ENCODE peak calls at places on chromosome 13, in ten cellular contexts. A is transverse colon, K is tibial nerve, W is A549, T is sigmoid colon, I is stomach, L is ovary, D is K562, B is upper lobe of left lung, O is suprapubic skin. S is an unnamed sample. For H3K4me1, the result is how much of the 10 kb centered on the place peaks cover.

GRCh38 chr13:54486421-54487166 is 1458.0 kb downstream of the OLFM4 start:
- DNase-seq in L (no peak), T (no peak), D (no peak), O (no peak), K (no peak), W (no peak), A (no peak), B (no peak), I (no peak), S (no peak)

GRCh38 chr13:89455741-89456140 is 1784.6 kb downstream of the SLITRK5 start:
- DNase-seq in O (no peak), B (no peak), K (no peak), D (no peak), A (no peak), T (no peak), W (no peak), I (no peak), L (no peak), S (no peak)

GRCh38 chr13:112067871-112068305 is 939 bp downstream of the SOX1 start:
- DNase-seq in I (no peak), O (no peak), K (no peak), A (no peak), D (no peak), W (no peak), B (peak), L (no peak), T (no peak), S (peak)

GRCh38 chr13:106376411-106377112 is 158.9 kb downstream of the EFNB2 start:
- DNase-seq in O (no peak), A (no peak), I (peak), D (no peak), K (no peak), W (peak), T (peak), B (no peak), L (no peak), S (no peak)

GRCh38 chr13:22738357-22738756 is 442.4 kb upstream of the SGCG start:
- DNase-seq in K (no peak), A (no peak), O (no peak), W (no peak), I (no peak), D (no peak), T (no peak), L (no peak), B (no peak), S (no peak)

GRCh38 chr13:77836423-77836822 is 82.2 kb downstream of the EDNRB start:
- DNase-seq in L (no peak), O (no peak), B (no peak), I (no peak), K (no peak), T (no peak), D (no peak), W (no peak), A (no peak), S (no peak)

GRCh38 chr13:54852831-54853230 is 1824.2 kb downstream of the OLFM4 start:
- DNase-seq in A (no peak), W (no peak), O (no peak), B (no peak), D (no peak), T (no peak), L (no peak), K (no peak), I (no peak), S (no peak)

GRCh38 chr13:43196171-43196611 is 172.8 kb downstream of the DNAJC15 start:
- DNase-seq in T (peak), B (no peak), W (no peak), A (no peak), I (no peak), D (no peak), K (no peak), O (no peak), L (peak), S (no peak)

GRCh38 chr13:101416181-101417042 is at the start of gene NALCN:
- DNase-seq in O (peak), A (no peak), L (peak), I (no peak), K (no peak), D (no peak), T (no peak), B (peak), W (peak), S (peak)

GRCh38 chr13:52428295-52428694 is 22.1 kb downstream of the VPS36 start:
- DNase-seq in A (no peak), T (no peak), B (no peak), O (no peak), I (peak), K (no peak), L (no peak), D (no peak), W (no peak), S (no peak)

GRCh38 chr13:80048802-80049201 is 292.1 kb downstream of the SPRY2 start:
- DNase-seq in I (peak), O (peak), T (peak), D (peak), A (peak), K (peak), W (peak), B (no peak), L (peak), S (peak)

GRCh38 chr13:109790951-109791605 is 4.7 kb upstream of the IRS2 start:
- DNase-seq in W (no peak), K (no peak), L (no peak), O (no peak), D (peak), A (peak), B (no peak), I (no peak), T (no peak), S (peak)

GRCh38 chr13:111122056-111122455 is 6.9 kb downstream of the ARHGEF7 start:
- DNase-seq in O (no peak), I (no peak), W (no peak), K (no peak), A (no peak), B (peak), T (no peak), L (no peak), D (no peak), S (no peak)

GRCh38 chr13:89695343-89696257 is 1651.9 kb upstream of the MIR17HG start:
- DNase-seq in L (no peak), I (peak), K (no peak), W (peak), D (no peak), T (no peak), A (peak), O (no peak), B (no peak), S (no peak)

GRCh38 chr13:112968910-112969691 is at the start of gene MCF2L:
- DNase-seq in A (peak), O (peak), D (no peak), T (peak), L (peak), K (no peak), I (peak), B (peak), W (peak), S (no peak)

GRCh38 chr13:72953391-72953960 is 105.3 kb upstream of the KLF5 start:
- DNase-seq in T (no peak), K (no peak), O (no peak), D (no peak), B (no peak), I (peak), L (no peak), A (peak), W (no peak), S (no peak)

GRCh38 chr13:51832471-51833152 is 12.4 kb downstream of the TMEM272 start:
- DNase-seq in T (no peak), L (no peak), D (peak), A (peak), W (peak), I (no peak), B (no peak), O (no peak), K (no peak), S (no peak)

GRCh38 chr13:50911051-50911690 is 1.6 kb downstream of the RNASEH2B start:
- DNase-seq in I (no peak), D (peak), T (no peak), W (no peak), B (no peak), L (no peak), K (no peak), O (no peak), A (no peak), S (no peak)

GRCh38 chr13:20609145-20609544 is 42.2 kb downstream of the IFT88 start:
- DNase-seq in B (no peak), O (no peak), A (no peak), L (no peak), K (no peak), I (no peak), D (no peak), T (no peak), W (no peak), S (no peak)

GRCh38 chr13:113670541-113670940 is 3.5 kb downstream of the GRK1 start:
- DNase-seq in B (peak), L (no peak), I (peak), T (peak), O (no peak), K (no peak), D (no peak), W (no peak), A (peak), S (no peak)

GRCh38 chr13:54185785-54186184 is 1157.2 kb downstream of the OLFM4 start:
- DNase-seq in I (no peak), O (no peak), L (no peak), T (no peak), K (no peak), D (no peak), W (no peak), B (no peak), A (no peak), S (no peak)

GRCh38 chr13:48265217-48265815 is 32.3 kb downstream of the ITM2B start:
- DNase-seq in D (no peak), B (no peak), L (no peak), A (peak), T (no peak), K (no peak), O (no peak), W (no peak), I (no peak), S (no peak)

GRCh38 chr13:64234255-64234654 is 2818.6 kb upstream of the PCDH20 start:
- DNase-seq in T (no peak), W (no peak), D (no peak), A (no peak), K (no peak), B (no peak), L (no peak), I (no peak), O (no peak), S (no peak)

GRCh38 chr13:68160466-68160865 is 930.3 kb upstream of the PCDH9 start:
- DNase-seq in D (no peak), B (no peak), T (no peak), A (no peak), K (no peak), I (no peak), L (no peak), O (no peak), W (no peak), S (no peak)

GRCh38 chr13:21686761-21687391 is 16.0 kb downstream of the FGF9 start:
- DNase-seq in W (no peak), O (no peak), I (no peak), L (no peak), T (no peak), K (no peak), B (no peak), D (no peak), A (no peak), S (no peak)

GRCh38 chr13:48595330-48596127 is 58.2 kb upstream of the CYSLTR2 start:
- DNase-seq in T (peak), O (no peak), A (peak), I (peak), D (peak), L (peak), B (no peak), W (peak), K (no peak), S (peak)

GRCh38 chr13:22210134-22210930 is 539.5 kb downstream of the FGF9 start:
- DNase-seq in D (no peak), I (no peak), W (no peak), A (no peak), B (peak), K (no peak), O (no peak), T (no peak), L (no peak), S (no peak)

GRCh38 chr13:33493672-33494365 is 208.3 kb upstream of the STARD13 start:
- DNase-seq in W (no peak), D (no peak), A (no peak), B (no peak), L (no peak), O (no peak), K (no peak), T (no peak), I (no peak), S (no peak)

GRCh38 chr13:59358014-59358413 is 805.7 kb downstream of the DIAPH3 start:
- DNase-seq in K (no peak), W (no peak), D (no peak), O (no peak), T (no peak), A (no peak), L (no peak), B (no peak), I (no peak), S (no peak)

GRCh38 chr13:107020393-107020792 is 452.5 kb upstream of the ARGLU1 start:
- DNase-seq in A (no peak), O (no peak), L (no peak), T (no peak), I (no peak), D (no peak), K (no peak), W (no peak), B (no peak), S (no peak)

GRCh38 chr13:95644611-95645052 is at the start of gene DZIP1:
- DNase-seq in O (peak), T (peak), B (peak), W (peak), L (peak), I (peak), A (peak), D (no peak), K (peak), S (no peak)

GRCh38 chr13:97257800-97258799 is 36.0 kb downstream of the MBNL2 start:
- DNase-seq in O (peak), A (no peak), K (no peak), W (peak), D (peak), I (no peak), B (no peak), T (peak), L (no peak), S (no peak)

GRCh38 chr13:49110122-49110831 is 109.9 kb upstream of the MLNR start:
- DNase-seq in O (peak), B (no peak), T (peak), K (peak), W (peak), L (peak), A (peak), D (peak), I (peak), S (peak)

GRCh38 chr13:77330009-77330471 is 3.1 kb upstream of the MYCBP2 start:
- DNase-seq in I (no peak), W (no peak), A (no peak), T (no peak), O (no peak), B (no peak), D (no peak), K (no peak), L (no peak), S (no peak)

GRCh38 chr13:42395066-42395821 is 123.3 kb downstream of the AKAP11 start:
- DNase-seq in T (no peak), O (no peak), W (no peak), I (no peak), D (no peak), B (peak), A (no peak), L (no peak), K (no peak), S (no peak)

GRCh38 chr13:93767917-93768422 is 541.4 kb downstream of the GPC6 start:
- DNase-seq in D (no peak), W (no peak), O (no peak), L (no peak), B (no peak), T (no peak), A (no peak), K (no peak), I (no peak), S (no peak)
- H3K4me1 ChIP-seq in D (under half), W (under half), O (under half), L (under half), B (under half), T (under half), A (under half), K (under half), I (under half), S (under half)

DNA sequence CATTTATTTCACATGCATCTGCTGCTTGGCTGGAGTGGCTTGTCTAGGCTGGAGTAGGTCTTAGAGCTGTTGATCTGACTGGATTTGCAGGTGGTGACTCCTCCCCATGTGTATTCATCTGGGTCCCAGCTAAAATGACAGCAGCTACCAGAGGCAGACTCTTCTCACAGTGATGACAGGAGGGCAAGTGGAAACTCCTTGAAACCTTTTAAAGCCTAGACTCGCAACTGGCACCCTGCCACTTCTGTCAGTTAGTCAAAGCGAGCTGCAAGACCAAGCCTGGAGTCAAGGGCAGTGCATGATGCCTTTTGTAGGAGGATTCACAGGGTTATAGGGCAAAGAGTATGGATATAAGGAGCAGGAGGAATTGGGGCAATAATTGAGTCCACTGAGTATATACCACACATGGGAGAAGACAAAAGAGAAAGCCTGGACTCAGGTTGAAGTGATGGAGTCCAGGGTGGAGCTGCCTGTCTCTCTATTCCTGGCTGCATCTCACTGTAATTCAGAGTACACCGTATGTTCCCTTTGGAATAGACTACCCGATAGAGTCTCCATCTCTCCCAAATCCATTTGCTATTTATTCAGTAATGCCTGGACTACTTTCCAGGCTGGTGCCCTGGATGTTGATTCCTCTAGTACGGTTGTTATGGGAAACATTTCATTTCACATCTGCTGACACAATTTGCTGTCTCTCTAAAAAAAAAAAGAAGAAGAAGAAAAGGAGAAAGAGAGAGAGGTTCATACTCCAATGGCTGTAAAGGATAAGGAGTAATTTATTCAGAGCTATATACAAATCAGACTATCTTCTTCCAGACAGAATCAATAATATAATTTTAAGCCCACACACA is 65.5 kb downstream of the TEX26 start:
- DNase-seq in T (no peak), K (no peak), A (no peak), I (no peak), O (no peak), D (no peak), L (no peak), W (no peak), B (no peak), S (peak)
- TF ChIP-seq EP300 in T (no peak), K (no peak), A (no peak), I (no peak), O (no peak), D (no peak), L (no peak), W (no peak), B (no peak), S (no peak)

DNA sequence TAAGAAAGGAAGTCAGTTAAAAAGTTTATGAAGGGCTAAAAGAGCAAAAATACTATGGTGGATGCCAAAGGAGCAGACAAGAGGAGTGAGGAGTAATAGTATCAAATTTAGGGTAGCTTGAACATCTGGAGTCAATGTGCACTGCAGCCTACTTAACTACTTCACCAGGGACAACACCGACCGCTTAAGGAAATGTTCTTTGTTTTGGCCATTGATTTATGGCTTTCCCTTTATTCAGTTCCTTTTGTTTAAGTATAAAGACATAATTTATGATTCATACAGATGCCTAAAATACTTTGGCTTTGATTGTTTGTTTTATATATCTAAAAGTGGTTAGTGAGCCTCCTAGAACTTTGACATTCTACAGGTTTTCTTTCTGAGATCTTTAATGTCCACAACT is 276.3 kb upstream of the PRR20A start:
- DNase-seq in W (no peak), L (no peak), I (no peak), T (no peak), K (no peak), D (no peak), O (no peak), B (no peak), A (no peak), S (no peak)
- TF ChIP-seq POLR2A in W (no peak), L (no peak), I (no peak), T (no peak), K (no peak), D (no peak), O (no peak), B (no peak), A (no peak), S (no peak)

GRCh38 chr13:98972059-98972458 is 5.8 kb downstream of the DOCK9 start:
- DNase-seq in O (no peak), K (no peak), A (no peak), I (no peak), W (no peak), D (no peak), L (no peak), T (no peak), B (no peak), S (no peak)
- H3K4me1 ChIP-seq in O (half or more), K (under half), A (under half), I (under half), W (under half), D (under half), L (under half), T (under half), B (under half), S (half or more)

GRCh38 chr13:27534976-27535370 is 84.6 kb upstream of the MTIF3 start:
- DNase-seq in D (no peak), A (no peak), I (no peak), T (no peak), W (no peak), B (no peak), L (no peak), K (no peak), O (no peak), S (no peak)
- TF ChIP-seq EP300 in D (no peak), A (no peak), I (no peak), T (no peak), W (no peak), B (no peak), L (no peak), K (no peak), O (no peak), S (no peak)

GRCh38 chr13:30388401-30389283 is 33.7 kb upstream of the UBE2L5 start:
- DNase-seq in L (peak), B (no peak), O (no peak), T (peak), D (no peak), I (no peak), A (no peak), K (no peak), W (no peak), S (no peak)
- TF ChIP-seq POLR2A in L (no peak), B (no peak), O (no peak), T (no peak), D (no peak), I (no peak), A (no peak), K (no peak), W (no peak), S (no peak)

GRCh38 chr13:35502456-35502855 is 26.0 kb upstream of the MAB21L1 start:
- DNase-seq in W (no peak), D (no peak), T (no peak), K (no peak), B (no peak), O (no peak), A (no peak), L (no peak), I (no peak), S (no peak)

GRCh38 chr13:35499131-35500051 is 22.9 kb upstream of the MAB21L1 start:
- DNase-seq in L (no peak), W (no peak), O (no peak), D (no peak), I (no peak), T (no peak), A (no peak), K (no peak), B (no peak), S (no peak)

GRCh38 chr13:35496761-35497386 is 20.4 kb upstream of the MAB21L1 start:
- DNase-seq in I (no peak), B (no peak), T (no peak), L (no peak), K (no peak), W (no peak), A (no peak), O (no peak), D (no peak), S (no peak)

GRCh38 chr13:35501721-35502235 is 25.3 kb upstream of the MAB21L1 start:
- DNase-seq in B (no peak), W (no peak), L (no peak), A (no peak), K (no peak), I (no peak), O (no peak), T (no peak), D (no peak), S (no peak)

DNA sequence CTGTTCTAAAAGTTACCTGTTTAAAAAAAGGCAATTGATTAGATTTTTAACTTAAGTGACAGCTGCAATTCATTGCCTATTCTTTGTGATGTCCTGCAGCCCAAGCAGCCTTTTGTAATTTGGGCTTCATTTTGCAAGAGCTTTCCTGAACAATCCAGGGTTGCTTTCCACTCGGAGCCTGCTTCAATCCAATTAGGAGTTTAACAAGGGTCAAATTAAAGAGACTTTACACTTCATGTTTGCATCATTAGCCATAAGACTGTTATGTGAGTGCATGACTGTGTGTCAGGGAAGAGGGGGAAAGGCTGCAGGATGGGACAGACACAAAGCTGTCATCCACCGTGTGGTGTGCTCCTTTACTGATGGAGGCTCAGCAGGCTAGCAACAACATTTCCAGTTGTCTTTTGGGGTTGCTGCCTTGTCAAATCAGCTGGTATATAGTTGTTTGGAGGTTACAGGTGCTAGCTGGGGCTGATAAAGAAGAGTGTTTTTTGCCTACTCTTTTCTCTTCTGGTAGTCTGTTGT is 23.6 kb upstream of the MAB21L1 start:
- DNase-seq in B (no peak), W (no peak), O (no peak), L (no peak), I (no peak), T (no peak), A (no peak), D (no peak), K (no peak), S (no peak)
- H3K4me1 ChIP-seq in B (under half), W (under half), O (under half), L (under half), I (under half), T (under half), A (under half), D (under half), K (under half), S (under half)

S was measured in esophagus muscularis mucosa.